ENCODE peak calls at places on chromosomes 13 and 19, in four cellular contexts. One of them, this sample, is unnamed.

GRCh38 chr19:39937792-39938191 is 3.4 kb upstream of the FCGBP start:
- DNase-seq in lower leg skin: no peak
- DNase-seq in Calu3: no peak
- DNase-seq in B cell: no peak
- DNase-seq in this sample: no peak

GRCh38 chr13:97627566-97627965 is 193.6 kb downstream of the RAP2A start:
- DNase-seq in lower leg skin: peak; percentile 26
- DNase-seq in Calu3: peak; percentile 4
- DNase-seq in B cell: no peak
- DNase-seq in this sample: no peak

GRCh38 chr13:93146584-93147292 is 79.9 kb upstream of the GPC6 start:
- DNase-seq in lower leg skin: no peak
- DNase-seq in Calu3: no peak
- DNase-seq in B cell: no peak
- DNase-seq in this sample: no peak

GRCh38 chr13:75318138-75318833 is 163.7 kb downstream of the TBC1D4 start:
- DNase-seq in lower leg skin: no peak
- DNase-seq in Calu3: no peak
- DNase-seq in B cell: no peak
- DNase-seq in this sample: no peak

GRCh38 chr19:39171479-39172465 is 25.0 kb upstream of the NCCRP1 start:
- DNase-seq in B cell: no peak
- DNase-seq in lower leg skin: no peak
- DNase-seq in Calu3: no peak
- DNase-seq in this sample: no peak

GRCh38 chr19:16851031-16851712 is 22.0 kb downstream of the SIN3B start:
- DNase-seq in Calu3: no peak
- DNase-seq in lower leg skin: no peak
- DNase-seq in B cell: no peak
- DNase-seq in this sample: no peak

GRCh38 chr19:51712461-51713081 is 11.2 kb downstream of the HAS1 start:
- DNase-seq in Calu3: peak; percentile 48
- DNase-seq in B cell: no peak
- DNase-seq in lower leg skin: no peak
- DNase-seq in this sample: peak; percentile 43

GRCh38 chr13:63367522-63368198 is 1952.0 kb upstream of the PCDH20 start:
- DNase-seq in Calu3: no peak
- DNase-seq in lower leg skin: no peak
- DNase-seq in B cell: no peak
- DNase-seq in this sample: no peak

GRCh38 chr19:811007-811434 is 10.7 kb downstream of the PLPPR3 start:
- DNase-seq in lower leg skin: no peak
- DNase-seq in Calu3: no peak
- DNase-seq in B cell: peak; percentile 61
- DNase-seq in this sample: no peak

GRCh38 chr13:27961227-27962085 is 7.7 kb downstream of the CDX2 start:
- DNase-seq in lower leg skin: no peak
- DNase-seq in Calu3: no peak
- DNase-seq in B cell: peak; percentile 23
- DNase-seq in this sample: no peak

GRCh38 chr19:55248166-55248675 is 10.6 kb downstream of the PPP6R1 start:
- DNase-seq in Calu3: no peak
- DNase-seq in B cell: peak; percentile 20
- DNase-seq in lower leg skin: no peak
- DNase-seq in this sample: no peak

GRCh38 chr19:56015756-56016155 is 29.2 kb downstream of the NLRP5 start:
- DNase-seq in B cell: no peak
- DNase-seq in Calu3: no peak
- DNase-seq in lower leg skin: no peak
- DNase-seq in this sample: no peak

GRCh38 chr13:113581871-113582270 is 2.7 kb upstream of the TFDP1 start:
- DNase-seq in Calu3: no peak
- DNase-seq in B cell: no peak
- DNase-seq in lower leg skin: no peak
- DNase-seq in this sample: no peak

GRCh38 chr13:75544681-75545333 is 4.8 kb upstream of the UCHL3 start:
- DNase-seq in lower leg skin: no peak
- DNase-seq in Calu3: no peak
- DNase-seq in B cell: no peak
- DNase-seq in this sample: no peak

GRCh38 chr19:45457776-45458175 is 10.0 kb upstream of the FOSB start:
- DNase-seq in lower leg skin: no peak
- DNase-seq in B cell: no peak
- DNase-seq in Calu3: no peak
- DNase-seq in this sample: no peak

GRCh38 chr19:10748924-10749434 is 31.1 kb downstream of the DNM2 start:
- DNase-seq in Calu3: peak; percentile 85
- DNase-seq in lower leg skin: no peak
- DNase-seq in B cell: no peak
- DNase-seq in this sample: no peak

GRCh38 chr13:111117289-111117688 is 2.2 kb downstream of the ARHGEF7 start:
- DNase-seq in lower leg skin: no peak
- DNase-seq in B cell: no peak
- DNase-seq in Calu3: no peak
- DNase-seq in this sample: no peak

GRCh38 chr19:45511074-45511473 is 3.8 kb downstream of the VASP start:
- DNase-seq in B cell: no peak
- DNase-seq in Calu3: no peak
- DNase-seq in lower leg skin: no peak
- DNase-seq in this sample: no peak

GRCh38 chr19:32407004-32407992 is 1.7 kb downstream of the DPY19L3 start:
- DNase-seq in B cell: no peak
- DNase-seq in Calu3: no peak
- DNase-seq in lower leg skin: no peak
- DNase-seq in this sample: no peak

GRCh38 chr13:44434441-44435141 is 61.0 kb downstream of the SERP2 start:
- DNase-seq in lower leg skin: no peak
- DNase-seq in B cell: no peak
- DNase-seq in Calu3: no peak
- DNase-seq in this sample: no peak

GRCh38 chr13:95226932-95227718 is 74.1 kb downstream of the ABCC4 start:
- DNase-seq in lower leg skin: no peak
- DNase-seq in Calu3: no peak
- DNase-seq in B cell: no peak
- DNase-seq in this sample: no peak

DNA sequence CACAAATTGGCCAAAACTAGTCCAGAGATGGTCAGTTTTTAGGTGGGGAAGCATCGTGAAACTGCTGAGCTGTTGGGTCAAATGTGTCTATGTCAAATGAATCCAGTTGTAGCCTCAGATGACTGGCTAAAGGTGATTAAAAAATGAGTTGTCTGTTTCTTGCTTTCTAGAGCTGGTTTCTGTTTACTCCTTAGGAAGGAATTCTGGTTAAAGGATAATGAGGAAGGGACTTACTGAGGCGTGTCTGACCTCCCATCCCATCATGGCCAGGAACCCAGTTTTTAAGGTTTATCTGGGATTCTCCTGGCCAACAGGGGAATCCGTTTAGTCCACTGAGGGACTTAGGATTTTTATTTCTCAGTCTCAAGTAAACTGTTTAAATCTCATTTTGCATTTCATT is 256.5 kb downstream of the UQCRFS1 start:
- DNase-seq in lower leg skin: no peak
- DNase-seq in Calu3: no peak
- DNase-seq in B cell: no peak
- DNase-seq in this sample: no peak
- TF ChIP-seq CTCF in lower leg skin: no peak
- TF ChIP-seq CTCF in Calu3: no peak
- TF ChIP-seq CTCF in B cell: no peak
- TF ChIP-seq CTCF in this sample: no peak

GRCh38 chr19:50263176-50263575 is 59.8 kb downstream of the MYH14 start:
- DNase-seq in B cell: no peak
- DNase-seq in Calu3: no peak
- DNase-seq in lower leg skin: no peak
- DNase-seq in this sample: no peak

GRCh38 chr19:50261446-50261970 is 58.1 kb downstream of the MYH14 start:
- DNase-seq in Calu3: no peak
- DNase-seq in lower leg skin: no peak
- DNase-seq in B cell: no peak
- DNase-seq in this sample: no peak

GRCh38 chr19:50257141-50257540 is 53.7 kb downstream of the MYH14 start:
- DNase-seq in B cell: no peak
- DNase-seq in Calu3: no peak
- DNase-seq in lower leg skin: no peak
- DNase-seq in this sample: no peak

GRCh38 chr19:50255115-50255514 is 51.7 kb downstream of the MYH14 start:
- DNase-seq in B cell: no peak
- DNase-seq in lower leg skin: no peak
- DNase-seq in Calu3: no peak
- DNase-seq in this sample: no peak

GRCh38 chr19:50258918-50259372 is 55.5 kb downstream of the MYH14 start:
- DNase-seq in B cell: no peak
- DNase-seq in lower leg skin: no peak
- DNase-seq in Calu3: peak; percentile 70
- DNase-seq in this sample: no peak
- TF ChIP-seq CTCF in B cell: peak; percentile 24
- TF ChIP-seq CTCF in lower leg skin: no peak
- TF ChIP-seq CTCF in Calu3: peak; percentile 82
- TF ChIP-seq CTCF in this sample: peak; percentile 87

GRCh38 chr19:3684817-3685410 is 15.4 kb downstream of the PIP5K1C start:
- DNase-seq in lower leg skin: no peak
- DNase-seq in B cell: no peak
- DNase-seq in Calu3: no peak
- DNase-seq in this sample: no peak
- TF ChIP-seq CTCF in lower leg skin: no peak
- TF ChIP-seq CTCF in B cell: peak; percentile 11
- TF ChIP-seq CTCF in Calu3: no peak
- TF ChIP-seq CTCF in this sample: no peak

DNA sequence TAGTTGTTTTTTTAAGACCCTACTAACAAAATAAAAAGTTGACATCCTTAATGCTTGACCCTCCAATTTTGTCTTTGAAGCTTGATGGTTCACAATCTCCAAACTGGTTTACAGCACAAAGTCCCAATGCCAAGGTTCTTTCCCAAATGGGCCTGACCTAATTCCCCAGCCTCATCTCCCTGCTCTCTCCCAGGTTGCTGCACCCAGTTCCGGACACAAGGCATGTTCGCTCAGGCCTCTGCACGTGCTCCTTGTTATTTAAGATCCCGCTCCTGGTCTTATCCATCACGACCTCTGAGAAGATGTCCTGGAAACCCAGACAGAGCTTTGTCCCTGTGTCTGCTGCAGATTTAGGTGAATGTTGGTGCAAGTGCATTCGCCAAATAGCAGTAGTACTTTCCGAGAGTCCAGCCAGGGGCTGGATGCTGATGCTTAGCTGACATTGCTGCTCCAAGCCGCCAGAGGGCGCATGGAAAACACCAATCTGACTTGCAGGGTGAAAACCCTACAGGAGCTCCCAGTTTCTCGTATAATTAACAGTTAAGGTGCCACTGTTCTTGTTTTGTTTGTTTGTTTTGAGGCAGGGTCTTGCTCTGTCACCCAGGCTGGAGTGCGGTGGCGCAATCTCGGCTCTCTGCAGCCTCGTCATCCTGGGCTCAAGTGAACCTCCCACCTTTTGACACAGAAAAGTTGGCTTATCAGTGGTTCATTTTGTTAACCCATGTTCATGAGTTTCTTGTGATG is 18.5 kb downstream of the LYPD3 start:
- DNase-seq in B cell: peak; percentile 76
- DNase-seq in Calu3: peak; percentile 84
- DNase-seq in lower leg skin: peak; percentile 61
- DNase-seq in this sample: peak; percentile 79
- TF ChIP-seq CTCF in B cell: peak; percentile 95
- TF ChIP-seq CTCF in Calu3: peak; percentile 97
- TF ChIP-seq CTCF in lower leg skin: no peak
- TF ChIP-seq CTCF in this sample: peak; percentile 92

GRCh38 chr19:19554074-19555023 is 16.3 kb downstream of the CILP2 start:
- DNase-seq in B cell: peak; percentile 77
- DNase-seq in lower leg skin: no peak
- DNase-seq in Calu3: peak; percentile 48
- DNase-seq in this sample: no peak

GRCh38 chr19:19551862-19552192 is 13.8 kb downstream of the CILP2 start:
- DNase-seq in Calu3: no peak
- DNase-seq in lower leg skin: no peak
- DNase-seq in B cell: no peak
- DNase-seq in this sample: no peak

GRCh38 chr19:19553670-19554069 is 15.6 kb downstream of the CILP2 start:
- DNase-seq in Calu3: no peak
- DNase-seq in lower leg skin: no peak
- DNase-seq in B cell: no peak
- DNase-seq in this sample: no peak

GRCh38 chr19:19550972-19551861 is 13.2 kb downstream of the CILP2 start:
- DNase-seq in B cell: no peak
- DNase-seq in Calu3: no peak
- DNase-seq in lower leg skin: no peak
- DNase-seq in this sample: no peak

GRCh38 chr19:19552811-19553210 is 14.7 kb downstream of the CILP2 start:
- DNase-seq in Calu3: peak; percentile 64
- DNase-seq in B cell: peak; percentile 66
- DNase-seq in lower leg skin: no peak
- DNase-seq in this sample: no peak
- TF ChIP-seq CTCF in Calu3: peak; percentile 70
- TF ChIP-seq CTCF in B cell: peak; percentile 61
- TF ChIP-seq CTCF in lower leg skin: no peak
- TF ChIP-seq CTCF in this sample: peak; percentile 81